ENCODE peak calls at places on chromosome 14, in five cellular contexts. V, P, G, I and Q are unnamed samples.

GRCh38 chr14:58941666-58942065 is 246.8 kb upstream of the DAAM1 start:
- DNase-seq in I (no peak), V (no peak), P (peak), G (no peak), Q (no peak)

GRCh38 chr14:76876076-76876475 is 49.9 kb downstream of the LRRC74A start:
- DNase-seq in P (peak), G (peak), V (peak), I (peak), Q (peak)

GRCh38 chr14:90521121-90521929 is 124.5 kb downstream of the CALM1 start:
- DNase-seq in V (no peak), G (peak), I (peak), P (peak), Q (no peak)

GRCh38 chr14:36070056-36071043 is 106.2 kb downstream of the PTCSC3 start:
- DNase-seq in V (peak), P (peak), I (peak), G (peak), Q (peak)

GRCh38 chr14:81062816-81063215 is 107.4 kb downstream of the TSHR start:
- DNase-seq in V (peak), P (no peak), I (no peak), G (peak), Q (peak)

GRCh38 chr14:21057803-21058675 is at the start of gene RNASE8:
- DNase-seq in V (no peak), G (no peak), I (no peak), P (no peak), Q (no peak)

GRCh38 chr14:89486505-89486904 is 69.5 kb upstream of the FOXN3 start:
- DNase-seq in G (no peak), V (no peak), I (no peak), P (no peak), Q (no peak)

GRCh38 chr14:105445901-105446845 is 26.5 kb downstream of the MTA1 start:
- DNase-seq in V (no peak), P (no peak), I (no peak), G (no peak), Q (no peak)

GRCh38 chr14:26765768-26766550 is 168.1 kb upstream of the NOVA1 start:
- DNase-seq in G (peak), V (no peak), P (peak), I (no peak), Q (no peak)

GRCh38 chr14:32662234-32662633 is 276.4 kb upstream of the NPAS3 start:
- DNase-seq in P (no peak), I (no peak), G (peak), V (no peak), Q (no peak)

GRCh38 chr14:100262545-100262944 is 23.6 kb downstream of the YY1 start:
- DNase-seq in P (no peak), I (no peak), G (no peak), V (no peak), Q (no peak)

GRCh38 chr14:76977793-76978730 is 50.4 kb downstream of the IRF2BPL start:
- DNase-seq in G (peak), P (peak), V (no peak), I (no peak), Q (no peak)

GRCh38 chr14:36091096-36091495 is 85.4 kb downstream of the PTCSC3 start:
- DNase-seq in P (peak), V (peak), G (peak), I (peak), Q (no peak)

GRCh38 chr14:101351769-101352168 is 209.5 kb upstream of the DIO3 start:
- DNase-seq in G (no peak), V (no peak), I (no peak), P (no peak), Q (no peak)

GRCh38 chr14:49898485-49898884 is 5.6 kb downstream of the ARF6 start:
- DNase-seq in P (no peak), G (no peak), V (no peak), I (no peak), Q (no peak)

GRCh38 chr14:22520235-22520634 is 68.8 kb downstream of the DAD1 start:
- DNase-seq in I (no peak), G (peak), V (no peak), P (peak), Q (no peak)